ENCODE peak calls at places on chromosomes 11 and 22, in five cellular contexts. M, B, S, R and O are unnamed samples.

GRCh38 chr22:22069450-22070370 is 87.1 kb upstream of the TOP3B start:
- DNase-seq in M (no peak), B (no peak), S (no peak), R (no peak), O (no peak)

GRCh38 chr11:57742087-57742452 is 779 bp downstream of the SELENOH start:
- DNase-seq in M (no peak), B (no peak), S (no peak), R (no peak), O (no peak)

GRCh38 chr11:132430352-132431091 is 1060.1 kb downstream of the NTM start:
- DNase-seq in M (no peak), B (no peak), S (no peak), R (peak; percentile 59), O (no peak)

GRCh38 chr22:26916236-26916635 is 258.8 kb downstream of the MIAT start:
- DNase-seq in M (no peak), B (no peak), S (no peak), R (no peak), O (no peak)

GRCh38 chr11:122197055-122197987 is 81.3 kb upstream of the BLID start:
- DNase-seq in M (no peak), B (peak; percentile 57), S (peak; percentile 99), R (no peak), O (no peak)

GRCh38 chr22:27347951-27348350 is 453.6 kb downstream of the MN1 start:
- DNase-seq in M (no peak), B (no peak), S (no peak), R (no peak), O (no peak)

GRCh38 chr11:10824888-10825287 is 16.2 kb upstream of the EIF4G2 start:
- DNase-seq in M (peak; percentile 30), B (no peak), S (no peak), R (no peak), O (no peak)

GRCh38 chr11:124889692-124890091 is 8.0 kb downstream of the ROBO4 start:
- DNase-seq in M (no peak), B (no peak), S (no peak), R (peak; percentile 3), O (no peak)

GRCh38 chr11:6271598-6271997 is 12.0 kb downstream of the CCKBR start:
- DNase-seq in M (no peak), B (no peak), S (no peak), R (no peak), O (no peak)

GRCh38 chr22:25564320-25564978 is at the start of gene GRK3:
- DNase-seq in M (peak; percentile 69), B (no peak), S (peak; percentile 44), R (peak; percentile 95), O (no peak)

GRCh38 chr11:103157542-103157941 is 48.3 kb downstream of the DYNC2H1 start:
- DNase-seq in M (no peak), B (no peak), S (no peak), R (no peak), O (no peak)

GRCh38 chr11:134261626-134262488 is 8.5 kb downstream of the ACAD8 start:
- DNase-seq in M (peak; percentile 57), B (peak; percentile 20), S (peak; percentile 6), R (peak; percentile 66), O (no peak)

GRCh38 chr22:44254811-44255210 is 57.9 kb downstream of the SHISAL1 start:
- DNase-seq in M (no peak), B (no peak), S (no peak), R (no peak), O (no peak)

GRCh38 chr11:61912530-61912898 is 4.9 kb downstream of the RAB3IL1 start:
- DNase-seq in M (no peak), B (no peak), S (no peak), R (peak; percentile 17), O (no peak)

GRCh38 chr11:114319716-114320328 is 23.6 kb downstream of the NNMT start:
- DNase-seq in M (no peak), B (no peak), S (no peak), R (no peak), O (no peak)

GRCh38 chr11:102410382-102410784 is 42.2 kb downstream of the TMEM123 start:
- DNase-seq in M (peak; percentile 20), B (no peak), S (no peak), R (peak; percentile 22), O (no peak)

GRCh38 chr11:8277691-8278090 is 14.0 kb upstream of the LMO1 start:
- DNase-seq in M (no peak), B (no peak), S (no peak), R (no peak), O (no peak)

GRCh38 chr11:67415501-67416304 is at the start of gene CARNS1:
- DNase-seq in M (no peak), B (no peak), S (no peak), R (no peak), O (no peak)

GRCh38 chr11:15074206-15075161 is 1.1 kb downstream of the CALCB start:
- DNase-seq in M (peak; percentile 51), B (peak; percentile 62), S (peak; percentile 83), R (peak; percentile 83), O (no peak)
- TF ChIP-seq ZBTB33 in M (no peak), B (no peak), S (no peak), R (no peak), O (no peak)

GRCh38 chr11:96154802-96155520 is 188.0 kb downstream of the MAML2 start:
- DNase-seq in M (no peak), B (no peak), S (no peak), R (no peak), O (no peak)

GRCh38 chr11:96157517-96157873 is 185.5 kb downstream of the MAML2 start:
- DNase-seq in M (no peak), B (no peak), S (no peak), R (no peak), O (no peak)

GRCh38 chr11:96156379-96156722 is 186.6 kb downstream of the MAML2 start:
- DNase-seq in M (no peak), B (no peak), S (no peak), R (no peak), O (no peak)

GRCh38 chr11:96158126-96158525 is 184.9 kb downstream of the MAML2 start:
- DNase-seq in M (no peak), B (no peak), S (no peak), R (no peak), O (no peak)

DNA sequence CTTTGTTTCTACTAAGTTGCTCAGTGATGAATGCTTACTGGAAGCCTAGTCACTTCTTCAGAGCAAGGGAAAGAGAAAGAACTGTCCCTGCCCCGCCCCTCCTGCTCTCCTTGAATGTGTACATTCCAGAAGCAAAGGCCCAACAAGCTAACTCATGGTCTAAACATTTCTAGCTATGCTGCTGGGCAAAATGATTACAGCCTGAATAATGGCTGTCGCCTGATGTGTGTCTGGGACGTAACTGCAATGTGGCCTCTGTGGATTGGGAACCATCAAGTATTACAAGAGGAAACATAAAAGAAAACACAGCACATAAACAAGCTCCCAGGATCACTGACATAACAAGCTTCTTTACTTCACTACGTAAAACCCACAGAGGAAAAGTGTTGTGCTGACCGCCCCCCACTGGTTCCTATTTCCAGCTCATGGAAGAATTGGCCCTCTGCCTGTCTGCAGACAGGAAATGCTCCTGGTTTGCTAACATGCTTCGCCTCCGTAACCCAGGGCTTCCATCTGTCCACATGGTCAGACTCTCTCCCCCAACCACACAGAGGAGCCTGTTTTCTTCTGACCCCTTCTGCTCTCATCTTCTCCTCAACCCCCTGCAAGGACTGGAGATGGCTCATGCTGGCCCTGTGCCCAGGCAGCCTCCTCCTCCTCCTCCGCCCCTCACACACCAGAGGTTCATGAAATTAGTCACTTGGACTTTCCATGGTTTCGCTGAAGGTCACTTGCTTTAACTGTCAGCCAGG is 187.2 kb downstream of the MAML2 start:
- DNase-seq in M (peak; percentile 81), B (peak; percentile 64), S (peak; percentile 27), R (peak; percentile 30), O (peak; percentile 76)
- TF ChIP-seq CTCF in M (peak; percentile 51), B (peak; percentile 54), S (peak; percentile 42), R (peak; percentile 56), O (no peak)

GRCh38 chr11:1870721-1871466 is 18.0 kb downstream of the LSP1 start:
- DNase-seq in M (no peak), B (no peak), S (no peak), R (no peak), O (no peak)

GRCh38 chr11:1872267-1872985 is 19.3 kb downstream of the PRR33 start:
- DNase-seq in M (no peak), B (no peak), S (no peak), R (no peak), O (no peak)

GRCh38 chr11:1870326-1870696 is 17.4 kb downstream of the LSP1 start:
- DNase-seq in M (no peak), B (no peak), S (no peak), R (no peak), O (no peak)

GRCh38 chr11:1873048-1873812 is 18.5 kb downstream of the PRR33 start:
- DNase-seq in M (no peak), B (no peak), S (no peak), R (peak; percentile 47), O (no peak)

DNA sequence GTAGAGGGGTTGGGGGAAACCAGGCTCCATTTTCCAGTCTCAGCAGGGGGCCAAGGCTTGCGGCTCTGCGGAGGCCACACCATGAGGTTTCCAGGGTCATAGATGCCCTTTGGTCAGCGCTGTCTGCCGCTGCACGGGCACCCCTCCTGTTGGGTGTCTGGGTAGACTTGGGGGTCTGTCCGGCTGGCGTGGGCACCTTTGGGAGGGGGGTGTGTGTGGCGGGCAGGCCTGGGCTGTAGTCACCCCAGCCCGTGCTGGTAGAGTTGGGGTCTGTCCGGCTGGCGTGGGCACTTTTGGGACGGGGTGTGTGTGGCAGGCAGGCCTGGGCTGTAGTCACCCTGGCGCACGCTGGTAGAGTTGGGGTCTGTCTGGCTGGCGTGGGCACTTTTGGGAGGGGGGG is 18.6 kb downstream of the LSP1 start:
- DNase-seq in M (no peak), B (no peak), S (no peak), R (no peak), O (no peak)
- H3K27me3 ChIP-seq in M (peaks cover 64% of the 10 kb centered on the region), B (peaks cover 21% of the 10 kb centered on the region), S (no peaks in the 10 kb centered on the region), R (no peaks in the 10 kb centered on the region), O (no peaks in the 10 kb centered on the region)

GRCh38 chr11:70128435-70128906 is 50.4 kb downstream of the ANO1 start:
- DNase-seq in M (no peak), B (peak; percentile 14), S (peak; percentile 41), R (no peak), O (no peak)

GRCh38 chr11:70130636-70131035 is 52.5 kb downstream of the ANO1 start:
- DNase-seq in M (no peak), B (no peak), S (no peak), R (no peak), O (no peak)

GRCh38 chr11:70126494-70126893 is 48.4 kb downstream of the ANO1 start:
- DNase-seq in M (no peak), B (no peak), S (no peak), R (no peak), O (no peak)

GRCh38 chr11:70129051-70129592 is 51.0 kb downstream of the ANO1 start:
- DNase-seq in M (no peak), B (no peak), S (no peak), R (no peak), O (no peak)

GRCh38 chr11:70127653-70128434 is 49.7 kb downstream of the ANO1 start:
- DNase-seq in M (no peak), B (no peak), S (no peak), R (no peak), O (no peak)
- TF ChIP-seq ZBTB33 in M (no peak), B (no peak), S (no peak), R (no peak), O (no peak)